ENCODE peak calls at places on chromosomes 13 and 19, in four cellular contexts. C is body of pancreas, Q is HepG2, Y is left ventricle myocardium inferior. E is an unnamed sample. For H3K27me3, the result is how much of the 10 kb centered on the place peaks cover.

GRCh38 chr13:97212540-97213146 is 9.5 kb upstream of the MBNL2 start:
- DNase-seq in C (peak), Q (no peak), Y (no peak), E (no peak)

GRCh38 chr19:40586611-40587010 is 9.9 kb downstream of the SHKBP1 start:
- DNase-seq in C (no peak), Q (no peak), Y (no peak), E (no peak)

GRCh38 chr19:47467914-47468313 is 3.8 kb downstream of the SLC8A2 start:
- DNase-seq in C (no peak), Q (no peak), Y (no peak), E (no peak)

GRCh38 chr13:42333613-42334328 is 61.8 kb downstream of the AKAP11 start:
- DNase-seq in C (no peak), Q (peak), Y (no peak), E (peak)

GRCh38 chr19:41695745-41696144 is 7.7 kb upstream of the CEACAM7 start:
- DNase-seq in C (no peak), Q (no peak), Y (no peak), E (no peak)

GRCh38 chr13:34731486-34731885 is 210.6 kb upstream of the NBEA start:
- DNase-seq in C (no peak), Q (no peak), Y (no peak), E (no peak)

GRCh38 chr13:52850396-52851152 is 2.1 kb upstream of the PCDH8 start:
- DNase-seq in C (peak), Q (peak), Y (peak), E (peak)

GRCh38 chr19:33482486-33482885 is 39.1 kb downstream of the PEPD start:
- DNase-seq in C (no peak), Q (no peak), Y (no peak), E (no peak)

GRCh38 chr13:98482476-98483444 is 94.1 kb downstream of the STK24 start:
- DNase-seq in C (peak), Q (no peak), Y (peak), E (no peak)

GRCh38 chr13:59771272-59771671 is 392.5 kb downstream of the DIAPH3 start:
- DNase-seq in C (no peak), Q (peak), Y (no peak), E (no peak)

GRCh38 chr13:45224181-45224580 is 23.3 kb upstream of the KCTD4 start:
- DNase-seq in C (no peak), Q (no peak), Y (no peak), E (no peak)

GRCh38 chr13:46866150-46866549 is 30.7 kb downstream of the HTR2A start:
- DNase-seq in C (no peak), Q (peak), Y (no peak), E (no peak)

DNA sequence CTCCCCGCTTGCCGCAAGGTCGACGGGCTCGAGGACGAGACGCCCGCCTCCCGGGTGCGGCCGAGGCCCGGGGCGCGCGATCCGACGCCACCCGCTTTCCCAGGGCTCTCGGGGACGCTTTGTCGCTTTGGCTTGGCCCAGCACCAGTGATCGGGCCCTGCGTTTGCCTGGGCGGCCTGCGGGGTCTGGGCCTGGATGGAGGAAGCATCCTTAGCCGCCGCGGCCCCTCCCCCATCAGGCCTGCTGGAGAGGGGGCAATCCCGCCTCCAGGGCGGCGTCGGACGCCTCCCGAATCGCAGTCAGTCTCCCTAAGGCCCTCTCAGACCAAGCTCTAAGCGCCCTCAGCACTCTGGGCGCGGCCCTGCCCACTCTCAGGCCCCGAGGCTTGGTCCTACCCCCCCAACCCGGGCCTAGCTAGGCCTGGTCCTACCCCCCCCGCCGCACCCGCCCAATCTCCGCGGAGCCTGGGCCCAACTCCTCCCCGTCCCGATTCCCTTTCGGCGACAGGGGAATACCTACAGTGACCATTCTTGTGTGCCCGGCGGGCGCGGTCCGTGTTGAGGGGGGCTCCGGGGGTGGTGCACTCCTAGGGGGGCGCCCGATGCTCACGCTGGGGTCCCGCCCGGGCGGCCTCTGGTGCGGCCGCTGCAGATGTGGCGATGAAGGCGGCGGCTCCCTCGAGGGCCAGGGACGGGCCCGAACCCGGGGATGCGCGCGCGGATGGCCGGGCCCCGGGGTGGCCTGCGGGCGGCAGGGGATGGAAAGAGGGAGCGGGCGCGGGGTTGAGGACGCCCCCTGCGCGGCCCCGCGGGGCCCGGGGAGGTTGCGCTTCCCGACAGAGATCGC is 542 bp downstream of the ELAVL3 start:
- DNase-seq in C (no peak), Q (no peak), Y (no peak), E (no peak)
- H3K27me3 ChIP-seq in C (under half), Q (under half), Y (half or more), E (under half)

GRCh38 chr13:99829593-99830239 is 141.9 kb downstream of the ZIC5 start:
- DNase-seq in C (no peak), Q (peak), Y (no peak), E (no peak)

GRCh38 chr13:99830931-99831330 is 140.6 kb downstream of the ZIC5 start:
- DNase-seq in C (no peak), Q (no peak), Y (no peak), E (no peak)

GRCh38 chr13:99828114-99828513 is 143.5 kb downstream of the ZIC5 start:
- DNase-seq in C (no peak), Q (no peak), Y (no peak), E (no peak)

GRCh38 chr13:99827011-99827410 is 144.6 kb downstream of the ZIC5 start:
- DNase-seq in C (no peak), Q (no peak), Y (no peak), E (no peak)

DNA sequence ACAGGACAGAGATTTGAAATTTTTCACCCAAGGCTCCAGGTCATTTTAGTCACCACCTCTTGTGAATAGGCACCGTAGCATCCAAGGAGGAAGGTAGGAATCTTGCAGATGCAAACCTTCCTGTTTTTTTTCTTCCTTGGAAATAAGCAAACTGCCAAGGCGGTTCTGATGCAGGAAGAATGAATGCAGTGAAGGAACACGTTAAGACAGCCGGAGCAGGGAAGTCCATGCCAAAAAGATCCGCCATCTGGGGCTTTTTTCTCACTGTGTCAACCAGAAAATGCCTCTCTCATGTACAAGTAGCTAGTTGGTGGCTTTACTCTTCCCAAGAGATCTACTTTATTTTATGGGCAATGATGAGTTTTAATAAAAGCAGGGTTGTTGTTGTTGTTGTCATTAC is 142.4 kb downstream of the ZIC5 start:
- DNase-seq in C (no peak), Q (no peak), Y (no peak), E (no peak)
- H3K27me3 ChIP-seq in C (under half), Q (under half), Y (under half), E (under half)

GRCh38 chr19:54336893-54337857 is 1.8 kb downstream of the LILRA4 start:
- DNase-seq in C (no peak), Q (no peak), Y (no peak), E (no peak)

GRCh38 chr19:54341295-54341694 is 2.3 kb upstream of the LILRA4 start:
- DNase-seq in C (no peak), Q (no peak), Y (no peak), E (no peak)

GRCh38 chr19:54337858-54338230 is 1.1 kb downstream of the LILRA4 start:
- DNase-seq in C (no peak), Q (no peak), Y (no peak), E (no peak)

GRCh38 chr19:54338521-54338920 is 441 bp downstream of the LILRA4 start:
- DNase-seq in C (no peak), Q (no peak), Y (no peak), E (no peak)

GRCh38 chr19:54339646-54340358 is 840 bp upstream of the LILRA4 start:
- DNase-seq in C (no peak), Q (no peak), Y (no peak), E (no peak)
- H3K27me3 ChIP-seq in C (under half), Q (under half), Y (under half), E (under half)

DNA sequence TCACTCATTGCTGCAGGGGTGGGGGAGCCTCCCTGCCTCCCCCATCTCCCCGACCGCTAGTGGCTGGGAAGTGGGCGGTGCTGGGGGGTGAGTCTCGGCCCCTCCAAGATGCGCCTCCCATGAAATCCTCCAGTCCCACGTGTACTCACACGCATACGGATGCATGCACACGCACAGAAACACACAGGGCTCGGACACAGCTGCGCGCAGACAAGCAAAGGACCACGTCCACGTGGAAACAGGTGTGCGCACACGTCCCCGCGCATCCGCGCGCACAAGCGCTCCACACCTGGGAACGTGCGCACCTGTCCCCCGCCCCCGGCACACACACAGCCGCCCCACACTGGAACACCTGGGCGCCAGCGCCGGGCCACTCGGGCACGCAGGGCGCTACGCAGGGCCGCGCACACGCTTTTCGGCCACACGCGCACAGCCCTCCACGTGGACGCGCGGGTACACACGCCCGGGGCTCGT is 680 bp downstream of the MATK start:
- DNase-seq in C (no peak), Q (no peak), Y (no peak), E (no peak)
- H3K27me3 ChIP-seq in C (under half), Q (under half), Y (half or more), E (under half)

GRCh38 chr19:51196181-51196580 is 28.7 kb upstream of the CD33 start:
- DNase-seq in C (no peak), Q (no peak), Y (no peak), E (no peak)

GRCh38 chr19:51192689-51193088 is 32.2 kb upstream of the CD33 start:
- DNase-seq in C (no peak), Q (no peak), Y (no peak), E (no peak)

GRCh38 chr19:51194527-51195315 is 30.2 kb upstream of the CD33 start:
- DNase-seq in C (no peak), Q (no peak), Y (no peak), E (no peak)

GRCh38 chr19:51195616-51196015 is 29.3 kb upstream of the CD33 start:
- DNase-seq in C (no peak), Q (no peak), Y (no peak), E (no peak)

GRCh38 chr19:51195316-51195586 is 29.6 kb upstream of the CD33 start:
- DNase-seq in C (no peak), Q (no peak), Y (no peak), E (no peak)
- H3K27me3 ChIP-seq in C (under half), Q (half or more), Y (half or more), E (under half)

GRCh38 chr13:27962982-27963381 is 6.1 kb downstream of the CDX2 start:
- DNase-seq in C (no peak), Q (no peak), Y (no peak), E (no peak)
- H3K27me3 ChIP-seq in C (under half), Q (under half), Y (half or more), E (under half)

GRCh38 chr19:15128162-15128770 is 21.1 kb downstream of the SYDE1 start:
- DNase-seq in C (no peak), Q (no peak), Y (no peak), E (no peak)
- H3K27me3 ChIP-seq in C (under half), Q (under half), Y (under half), E (under half)

E was measured in CD4-positive, alpha-beta memory T cell.